ENCODE peak calls at places on chromosome 13, in ten cellular contexts. P is heart right ventricle, D is Caco-2, O is kidney epithelial cell, X is left ventricle myocardium superior, C is GM13977, I is fibroblast of lung, M is tibial artery, E is BJ, V is AG08395. T is an unnamed sample.

GRCh38 chr13:97844151-97844550 is 109.3 kb upstream of the IPO5 start:
- DNase-seq in E (no peak), I (no peak), C (no peak), V (no peak), O (no peak), M (no peak), D (no peak), P (no peak), X (no peak), T (no peak)

GRCh38 chr13:28355822-28356371 is 139.0 kb downstream of the FLT1 start:
- DNase-seq in E (no peak), P (no peak), X (no peak), C (no peak), I (peak; percentile 48), D (no peak), M (no peak), O (no peak), V (peak; percentile 43), T (no peak)

GRCh38 chr13:113742000-113742441 is 17.0 kb upstream of the TMEM255B start:
- DNase-seq in X (peak; percentile 52), E (no peak), I (peak; percentile 22), O (peak; percentile 37), P (no peak), C (no peak), V (peak; percentile 81), D (peak; percentile 74), M (peak; percentile 61), T (peak; percentile 81)

GRCh38 chr13:98476538-98476966 is 100.4 kb downstream of the STK24 start:
- DNase-seq in M (peak; percentile 57), I (peak; percentile 96), O (peak; percentile 79), P (no peak), V (peak; percentile 95), X (peak; percentile 53), C (peak; percentile 94), D (no peak), E (peak; percentile 71), T (peak; percentile 93)

GRCh38 chr13:41017153-41017552 is 2.0 kb downstream of the ELF1 start:
- DNase-seq in E (no peak), M (peak; percentile 34), X (no peak), V (no peak), D (no peak), I (no peak), P (no peak), O (no peak), C (no peak), T (no peak)

GRCh38 chr13:88189724-88190123 is 518.6 kb downstream of the SLITRK5 start:
- DNase-seq in V (no peak), X (no peak), O (no peak), C (no peak), I (no peak), E (no peak), D (no peak), M (no peak), P (no peak), T (no peak)

GRCh38 chr13:64540468-64540867 is 2689.7 kb downstream of the PCDH9 start:
- DNase-seq in V (no peak), X (no peak), D (no peak), M (no peak), O (no peak), I (no peak), C (no peak), E (no peak), P (no peak), T (no peak)

GRCh38 chr13:87998081-87998480 is 326.9 kb downstream of the SLITRK5 start:
- DNase-seq in P (no peak), V (no peak), I (no peak), D (no peak), X (no peak), M (no peak), C (no peak), E (no peak), O (no peak), T (no peak)

GRCh38 chr13:95343944-95344343 is 42.7 kb upstream of the ABCC4 start:
- DNase-seq in V (no peak), I (no peak), X (no peak), P (peak; percentile 14), E (no peak), O (no peak), D (no peak), M (no peak), C (no peak), T (no peak)

T was measured in GM03348.